ENCODE peak calls at places on chromosomes 6 and 20, in seven cellular contexts. One of them, this sample, is unnamed. For H3K9me3, the result is how much of the 10 kb centered on the place peaks cover.

GRCh38 chr6:75775219-75775618 is 26.2 kb downstream of the MYO6 start:
- DNase-seq in A549: no peak
- DNase-seq in Peyer's patch: no peak
- DNase-seq in mucosa of descending colon: no peak
- DNase-seq in CD4-positive, CD25-positive, alpha-beta regulatory T cell: no peak
- DNase-seq in cardiac muscle cell: peak
- DNase-seq in breast epithelium: no peak
- DNase-seq in this sample: no peak

GRCh38 chr6:126374372-126374771 is 34.5 kb downstream of the CENPW start:
- DNase-seq in A549: no peak
- DNase-seq in Peyer's patch: no peak
- DNase-seq in mucosa of descending colon: no peak
- DNase-seq in CD4-positive, CD25-positive, alpha-beta regulatory T cell: no peak
- DNase-seq in cardiac muscle cell: no peak
- DNase-seq in breast epithelium: no peak
- DNase-seq in this sample: no peak

GRCh38 chr6:42316390-42316970 is 98.8 kb upstream of the MRPS10 start:
- DNase-seq in A549: peak
- DNase-seq in Peyer's patch: peak
- DNase-seq in mucosa of descending colon: no peak
- DNase-seq in CD4-positive, CD25-positive, alpha-beta regulatory T cell: no peak
- DNase-seq in cardiac muscle cell: peak
- DNase-seq in breast epithelium: no peak
- DNase-seq in this sample: no peak

GRCh38 chr20:33684533-33685327 is 1.5 kb downstream of the E2F1 start:
- DNase-seq in A549: no peak
- DNase-seq in Peyer's patch: no peak
- DNase-seq in mucosa of descending colon: no peak
- DNase-seq in CD4-positive, CD25-positive, alpha-beta regulatory T cell: no peak
- DNase-seq in cardiac muscle cell: no peak
- DNase-seq in breast epithelium: no peak
- DNase-seq in this sample: no peak

GRCh38 chr6:56349196-56349595 is 101.8 kb upstream of the COL21A1 start:
- DNase-seq in A549: no peak
- DNase-seq in Peyer's patch: no peak
- DNase-seq in mucosa of descending colon: no peak
- DNase-seq in CD4-positive, CD25-positive, alpha-beta regulatory T cell: no peak
- DNase-seq in cardiac muscle cell: peak
- DNase-seq in breast epithelium: no peak
- DNase-seq in this sample: no peak

GRCh38 chr20:11849270-11849920 is 68.3 kb upstream of the BTBD3 start:
- DNase-seq in A549: no peak
- DNase-seq in Peyer's patch: no peak
- DNase-seq in mucosa of descending colon: no peak
- DNase-seq in CD4-positive, CD25-positive, alpha-beta regulatory T cell: no peak
- DNase-seq in cardiac muscle cell: peak
- DNase-seq in breast epithelium: no peak
- DNase-seq in this sample: no peak

GRCh38 chr20:35956616-35957015 is 2.3 kb upstream of the SCAND1 start:
- DNase-seq in A549: no peak
- DNase-seq in Peyer's patch: no peak
- DNase-seq in mucosa of descending colon: no peak
- DNase-seq in CD4-positive, CD25-positive, alpha-beta regulatory T cell: no peak
- DNase-seq in cardiac muscle cell: no peak
- DNase-seq in breast epithelium: no peak
- DNase-seq in this sample: no peak

GRCh38 chr6:89781070-89782034 is 38.2 kb downstream of the MDN1 start:
- DNase-seq in A549: no peak
- DNase-seq in Peyer's patch: no peak
- DNase-seq in mucosa of descending colon: no peak
- DNase-seq in CD4-positive, CD25-positive, alpha-beta regulatory T cell: no peak
- DNase-seq in cardiac muscle cell: no peak
- DNase-seq in breast epithelium: no peak
- DNase-seq in this sample: no peak

GRCh38 chr6:1972961-1973360 is 272.4 kb downstream of the GMDS start:
- DNase-seq in A549: no peak
- DNase-seq in Peyer's patch: no peak
- DNase-seq in mucosa of descending colon: no peak
- DNase-seq in CD4-positive, CD25-positive, alpha-beta regulatory T cell: no peak
- DNase-seq in cardiac muscle cell: no peak
- DNase-seq in breast epithelium: no peak
- DNase-seq in this sample: no peak

GRCh38 chr20:4998160-4998651 is 3.1 kb downstream of the SLC23A2 start:
- DNase-seq in A549: peak
- DNase-seq in Peyer's patch: no peak
- DNase-seq in mucosa of descending colon: no peak
- DNase-seq in CD4-positive, CD25-positive, alpha-beta regulatory T cell: no peak
- DNase-seq in cardiac muscle cell: no peak
- DNase-seq in breast epithelium: no peak
- DNase-seq in this sample: no peak

GRCh38 chr6:50853924-50854323 is 35.3 kb downstream of the TFAP2B start:
- DNase-seq in A549: no peak
- DNase-seq in Peyer's patch: no peak
- DNase-seq in mucosa of descending colon: no peak
- DNase-seq in CD4-positive, CD25-positive, alpha-beta regulatory T cell: no peak
- DNase-seq in cardiac muscle cell: no peak
- DNase-seq in breast epithelium: no peak
- DNase-seq in this sample: no peak

GRCh38 chr20:21510414-21510971 is 3.4 kb downstream of the NKX2-2 start:
- DNase-seq in A549: no peak
- DNase-seq in Peyer's patch: no peak
- DNase-seq in mucosa of descending colon: no peak
- DNase-seq in CD4-positive, CD25-positive, alpha-beta regulatory T cell: no peak
- DNase-seq in cardiac muscle cell: no peak
- DNase-seq in breast epithelium: no peak
- DNase-seq in this sample: no peak

GRCh38 chr20:49915380-49916145 is at the start of gene SPATA2:
- DNase-seq in A549: peak
- DNase-seq in Peyer's patch: peak
- DNase-seq in mucosa of descending colon: peak
- DNase-seq in CD4-positive, CD25-positive, alpha-beta regulatory T cell: peak
- DNase-seq in cardiac muscle cell: peak
- DNase-seq in breast epithelium: peak
- DNase-seq in this sample: peak

GRCh38 chr20:49916146-49917002 is 1.0 kb upstream of the SPATA2 start:
- DNase-seq in A549: peak
- DNase-seq in Peyer's patch: no peak
- DNase-seq in mucosa of descending colon: no peak
- DNase-seq in CD4-positive, CD25-positive, alpha-beta regulatory T cell: no peak
- DNase-seq in cardiac muscle cell: no peak
- DNase-seq in breast epithelium: peak
- DNase-seq in this sample: no peak

GRCh38 chr20:49913399-49914047 is 1.8 kb downstream of the SPATA2 start:
- DNase-seq in A549: no peak
- DNase-seq in Peyer's patch: no peak
- DNase-seq in mucosa of descending colon: no peak
- DNase-seq in CD4-positive, CD25-positive, alpha-beta regulatory T cell: no peak
- DNase-seq in cardiac muscle cell: peak
- DNase-seq in breast epithelium: no peak
- DNase-seq in this sample: no peak

GRCh38 chr20:49915118-49915379 is 280 bp downstream of the SPATA2 start:
- DNase-seq in A549: no peak
- DNase-seq in Peyer's patch: no peak
- DNase-seq in mucosa of descending colon: no peak
- DNase-seq in CD4-positive, CD25-positive, alpha-beta regulatory T cell: no peak
- DNase-seq in cardiac muscle cell: no peak
- DNase-seq in breast epithelium: no peak
- DNase-seq in this sample: no peak

DNA sequence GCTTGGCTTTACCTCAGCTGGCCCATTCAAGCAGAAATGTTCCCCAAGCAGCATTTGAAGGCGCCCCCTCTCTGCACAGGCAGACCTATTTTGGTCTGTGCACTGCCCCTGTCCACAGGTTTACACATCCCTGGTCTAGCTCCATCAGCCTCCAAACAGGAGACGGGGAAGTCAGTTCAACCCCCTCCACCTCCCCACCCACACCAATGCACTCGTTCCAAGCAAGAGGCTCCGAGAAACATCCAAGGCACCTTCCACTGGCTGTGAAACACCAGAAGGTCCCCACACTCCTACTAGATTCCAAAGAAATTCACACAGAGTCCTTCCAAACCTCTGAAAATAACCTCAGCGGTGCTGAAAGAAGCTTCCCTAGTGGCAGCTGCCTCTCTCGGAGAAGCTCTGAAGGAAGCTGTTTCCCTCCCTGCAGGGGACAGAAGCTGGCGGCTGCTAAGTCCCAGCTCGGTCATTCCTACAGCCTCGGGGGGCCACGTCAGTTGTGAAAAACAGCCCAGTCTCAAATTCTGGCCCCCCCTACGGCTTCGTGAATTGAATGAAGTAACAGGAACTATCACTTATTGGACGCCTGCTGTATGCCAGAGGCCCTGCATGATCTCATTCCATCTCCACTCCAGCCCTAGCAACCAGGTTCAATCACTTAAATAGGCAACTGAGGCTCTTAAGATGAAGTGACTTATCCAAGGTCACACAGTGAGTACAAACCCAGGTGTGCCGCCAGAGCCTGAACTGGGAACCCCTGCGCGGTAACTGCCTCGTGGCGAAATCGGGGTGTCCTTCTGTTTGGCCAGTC is 815 bp downstream of the SPATA2 start:
- DNase-seq in A549: no peak
- DNase-seq in Peyer's patch: no peak
- DNase-seq in mucosa of descending colon: no peak
- DNase-seq in CD4-positive, CD25-positive, alpha-beta regulatory T cell: peak
- DNase-seq in cardiac muscle cell: no peak
- DNase-seq in breast epithelium: no peak
- DNase-seq in this sample: peak
- H3K9me3 ChIP-seq in A549: under half
- H3K9me3 ChIP-seq in Peyer's patch: under half
- H3K9me3 ChIP-seq in mucosa of descending colon: under half
- H3K9me3 ChIP-seq in CD4-positive, CD25-positive, alpha-beta regulatory T cell: under half
- H3K9me3 ChIP-seq in cardiac muscle cell: under half
- H3K9me3 ChIP-seq in breast epithelium: under half
- H3K9me3 ChIP-seq in this sample: under half

GRCh38 chr6:3088853-3089445 is 20.7 kb downstream of the RIPK1 start:
- DNase-seq in A549: no peak
- DNase-seq in Peyer's patch: no peak
- DNase-seq in mucosa of descending colon: no peak
- DNase-seq in CD4-positive, CD25-positive, alpha-beta regulatory T cell: no peak
- DNase-seq in cardiac muscle cell: no peak
- DNase-seq in breast epithelium: no peak
- DNase-seq in this sample: no peak
- H3K9me3 ChIP-seq in A549: under half
- H3K9me3 ChIP-seq in Peyer's patch: under half
- H3K9me3 ChIP-seq in mucosa of descending colon: under half
- H3K9me3 ChIP-seq in CD4-positive, CD25-positive, alpha-beta regulatory T cell: under half
- H3K9me3 ChIP-seq in cardiac muscle cell: under half
- H3K9me3 ChIP-seq in breast epithelium: under half
- H3K9me3 ChIP-seq in this sample: under half

DNA sequence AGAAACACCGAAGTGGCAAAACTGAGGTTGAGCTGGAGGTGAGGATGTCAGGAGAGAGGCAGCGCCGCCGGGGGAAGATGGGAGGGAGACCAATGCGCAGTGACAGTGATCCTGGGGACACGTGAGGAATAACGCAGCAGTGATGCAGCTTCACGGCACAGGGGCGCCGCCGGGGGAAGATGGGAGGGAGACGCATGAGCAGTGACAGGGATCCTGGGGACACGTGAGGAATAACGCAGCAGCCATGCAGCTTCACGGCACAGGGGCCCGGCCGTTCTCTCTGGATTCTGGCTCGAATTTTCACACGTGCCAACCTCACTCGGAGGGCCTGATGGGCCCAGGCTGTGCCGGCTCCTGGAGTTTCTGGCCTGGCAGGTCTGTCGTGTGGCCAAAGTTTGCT is 94.7 kb downstream of the SMOC2 start:
- DNase-seq in A549: no peak
- DNase-seq in Peyer's patch: no peak
- DNase-seq in mucosa of descending colon: no peak
- DNase-seq in CD4-positive, CD25-positive, alpha-beta regulatory T cell: no peak
- DNase-seq in cardiac muscle cell: no peak
- DNase-seq in breast epithelium: no peak
- DNase-seq in this sample: no peak
- H3K9me3 ChIP-seq in A549: under half
- H3K9me3 ChIP-seq in Peyer's patch: under half
- H3K9me3 ChIP-seq in mucosa of descending colon: under half
- H3K9me3 ChIP-seq in CD4-positive, CD25-positive, alpha-beta regulatory T cell: under half
- H3K9me3 ChIP-seq in cardiac muscle cell: under half
- H3K9me3 ChIP-seq in breast epithelium: under half
- H3K9me3 ChIP-seq in this sample: under half

DNA sequence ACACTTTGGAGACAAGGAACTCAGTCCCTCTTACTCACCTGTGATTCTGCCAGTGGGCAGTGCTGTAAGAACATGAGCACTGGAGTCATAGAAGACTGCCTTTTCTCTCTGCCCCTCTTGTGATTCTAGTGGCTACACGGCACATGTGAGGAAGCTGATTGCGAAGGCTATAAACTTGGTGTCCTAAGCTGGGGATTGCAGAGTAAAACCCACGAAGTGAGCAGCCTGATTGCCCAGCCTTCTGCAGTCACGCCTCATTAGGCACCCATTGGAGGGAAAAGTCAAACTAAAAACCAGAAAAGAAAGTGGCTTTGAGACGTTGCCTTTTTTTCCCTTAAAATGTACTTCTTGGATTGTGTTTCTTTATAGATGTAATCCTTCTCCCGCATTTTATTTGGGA is 748.4 kb upstream of the CHD6 start:
- DNase-seq in A549: no peak
- DNase-seq in Peyer's patch: no peak
- DNase-seq in mucosa of descending colon: no peak
- DNase-seq in CD4-positive, CD25-positive, alpha-beta regulatory T cell: no peak
- DNase-seq in cardiac muscle cell: no peak
- DNase-seq in breast epithelium: no peak
- DNase-seq in this sample: no peak
- H3K9me3 ChIP-seq in A549: under half
- H3K9me3 ChIP-seq in Peyer's patch: under half
- H3K9me3 ChIP-seq in mucosa of descending colon: under half
- H3K9me3 ChIP-seq in CD4-positive, CD25-positive, alpha-beta regulatory T cell: under half
- H3K9me3 ChIP-seq in cardiac muscle cell: under half
- H3K9me3 ChIP-seq in breast epithelium: under half
- H3K9me3 ChIP-seq in this sample: under half